ENCODE peak calls at places on chromosomes 4 and X, in four cellular contexts. W is mammary epithelial cell, J is K562, P is IMR-90. X is an unnamed sample.

GRCh38 chrX:129961180-129962083 is 21.0 kb upstream of the BCORL1 start:
- DNase-seq in W (peak; percentile 44), J (peak; percentile 88), P (no peak), X (peak; percentile 90)

GRCh38 chr4:182143822-182144620 is 99.2 kb upstream of the TENM3 start:
- DNase-seq in P (peak; percentile 83), W (peak; percentile 88), J (no peak), X (peak; percentile 82)

GRCh38 chr4:96767815-96768480 is 928.1 kb downstream of the PDHA2 start:
- DNase-seq in W (no peak), J (no peak), P (no peak), X (no peak)

GRCh38 chrX:68186552-68187262 is 246.6 kb downstream of the OPHN1 start:
- DNase-seq in P (peak; percentile 47), W (peak; percentile 54), J (no peak), X (no peak)

GRCh38 chr4:140130677-140131076 is 23.3 kb downstream of the MAML3 start:
- DNase-seq in J (no peak), W (peak; percentile 93), P (peak; percentile 83), X (no peak)

GRCh38 chrX:126551306-126551705 is 1.3 kb downstream of the DCAF12L1 start:
- DNase-seq in P (no peak), W (no peak), J (no peak), X (peak; percentile 51)

GRCh38 chrX:19852014-19853005 is 35.1 kb downstream of the SH3KBP1 start:
- DNase-seq in P (peak; percentile 65), J (no peak), W (peak; percentile 36), X (no peak)

GRCh38 chrX:141642979-141643378 is 53.5 kb downstream of the SPANXA2 start:
- DNase-seq in W (no peak), J (no peak), P (peak; percentile 15), X (no peak)

GRCh38 chrX:118755633-118756032 is 28.2 kb downstream of the IL13RA1 start:
- DNase-seq in W (no peak), P (no peak), J (no peak), X (no peak)

GRCh38 chr4:153522800-153523089 is 56.6 kb downstream of the TMEM131L start:
- DNase-seq in J (no peak), W (no peak), P (no peak), X (no peak)

GRCh38 chr4:2071252-2071911 is 12.3 kb downstream of the NAT8L start:
- DNase-seq in J (no peak), P (no peak), W (no peak), X (peak; percentile 71)

GRCh38 chrX:150421816-150422215 is 58.7 kb downstream of the MAMLD1 start:
- DNase-seq in J (no peak), P (peak; percentile 29), W (no peak), X (no peak)

GRCh38 chr4:1793496-1793840 is 375 bp downstream of the FGFR3 start:
- DNase-seq in W (no peak), J (peak; percentile 70), P (no peak), X (no peak)

GRCh38 chr4:157818946-157819692 is 353.7 kb downstream of the GASK1B start:
- DNase-seq in J (no peak), W (no peak), P (no peak), X (peak; percentile 48)

GRCh38 chr4:154491731-154492249 is at the start of gene DCHS2:
- DNase-seq in P (no peak), W (peak; percentile 4), J (peak; percentile 76), X (peak; percentile 80)

GRCh38 chr4:35835893-35836292 is 408.4 kb downstream of the ARAP2 start:
- DNase-seq in P (no peak), W (no peak), J (no peak), X (no peak)

GRCh38 chrX:153398275-153398960 is 2.7 kb downstream of the PNMA6E start:
- DNase-seq in J (no peak), P (no peak), W (no peak), X (peak; percentile 50)

GRCh38 chr4:144710526-144710912 is 64.6 kb downstream of the HHIP start:
- DNase-seq in J (no peak), W (no peak), P (no peak), X (no peak)

GRCh38 chr4:17702666-17703065 is 78.8 kb downstream of the FAM184B start:
- DNase-seq in W (no peak), J (no peak), P (no peak), X (no peak)
- H3K9ac ChIP-seq in W (no peak overlapping the region), J (no peak overlapping the region), P (no peak overlapping the region), X (no peak overlapping the region)

GRCh38 chr4:177235026-177235425 is 74.6 kb upstream of the NEIL3 start:
- DNase-seq in J (no peak), W (peak; percentile 55), P (peak; percentile 82), X (no peak)
- H3K4me1 ChIP-seq in J (no peaks in the 10 kb centered on the region), W (no peaks in the 10 kb centered on the region), P (peaks cover 5% of the 10 kb centered on the region), X (no peaks in the 10 kb centered on the region)

GRCh38 chr4:29051381-29051965 is 1668.7 kb upstream of the PCDH7 start:
- DNase-seq in W (peak; percentile 22), P (peak; percentile 82), J (no peak), X (no peak)

GRCh38 chr4:29046716-29047115 is 1673.5 kb upstream of the PCDH7 start:
- DNase-seq in W (no peak), P (peak; percentile 93), J (no peak), X (no peak)

GRCh38 chr4:29047341-29048041 is 1672.7 kb upstream of the PCDH7 start:
- DNase-seq in W (no peak), J (no peak), P (no peak), X (peak; percentile 58)

GRCh38 chr4:29052266-29052665 is 1667.9 kb upstream of the PCDH7 start:
- DNase-seq in J (no peak), P (no peak), W (no peak), X (no peak)
- H3K9ac ChIP-seq in J (no peak overlapping the region), P (no peak overlapping the region), W (no peak overlapping the region), X (no peak overlapping the region)

DNA sequence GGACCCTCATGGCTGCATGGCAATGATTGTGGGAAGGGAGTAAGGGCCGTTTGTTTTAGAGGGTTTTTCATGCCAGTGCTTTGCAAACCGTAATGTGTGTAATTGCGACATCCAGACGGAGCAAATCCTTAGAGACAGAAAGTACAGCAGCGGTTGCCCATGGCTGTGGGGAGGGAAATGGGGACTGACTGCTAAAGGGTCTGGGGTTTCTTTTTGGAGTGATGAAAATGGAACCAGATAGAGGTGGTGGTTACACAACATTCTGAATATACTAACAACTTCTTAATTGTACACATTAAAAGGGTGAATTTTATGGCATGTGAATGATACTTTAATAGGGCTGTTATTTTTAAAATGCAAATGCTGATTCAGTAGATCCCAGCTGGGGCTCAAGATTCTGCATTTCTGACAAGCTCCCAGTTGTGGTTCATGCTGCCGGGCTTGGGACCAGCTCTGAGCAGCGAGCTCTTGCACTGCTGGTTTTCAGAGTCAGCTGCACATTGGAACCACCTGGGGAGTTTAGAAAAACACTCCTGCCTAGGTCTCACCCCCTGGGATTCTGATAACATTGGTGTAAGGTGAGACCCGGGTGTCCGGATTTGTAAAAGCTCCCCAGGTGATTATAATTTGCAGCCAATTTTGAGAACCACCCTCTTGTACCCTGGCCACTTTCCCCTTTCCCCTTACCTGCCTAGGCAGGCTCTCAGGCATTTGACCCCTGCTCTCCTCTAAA is 47.7 kb downstream of the PRPS1 start:
- DNase-seq in P (peak; percentile 35), W (peak; percentile 30), J (no peak), X (no peak)
- H3K4me1 ChIP-seq in P (peaks cover 1% of the 10 kb centered on the region), W (peaks cover 43% of the 10 kb centered on the region), J (peaks cover 39% of the 10 kb centered on the region), X (peaks cover 22% of the 10 kb centered on the region)

DNA sequence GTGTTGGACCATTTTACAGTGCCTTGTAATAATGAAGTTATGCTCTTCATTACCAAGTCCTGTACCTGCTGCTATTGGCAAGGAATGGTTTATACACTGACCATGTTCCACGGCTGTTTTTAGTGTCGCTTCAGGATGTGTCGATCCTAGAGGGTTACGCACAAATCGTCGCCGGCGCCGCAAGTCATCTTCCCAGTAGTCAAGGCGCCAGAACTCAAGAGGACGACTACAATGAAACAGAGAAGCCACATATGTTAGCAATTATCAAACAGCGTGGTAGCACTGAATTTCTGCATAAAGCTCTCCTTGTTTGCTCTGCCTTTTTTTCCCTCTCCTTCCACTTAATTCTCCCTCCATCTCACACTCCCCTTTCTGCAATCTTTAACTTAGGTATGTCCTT is 17.0 kb downstream of the MAB21L2 start:
- DNase-seq in P (no peak), W (no peak), J (no peak), X (no peak)
- H3K9ac ChIP-seq in P (no peak overlapping the region), W (no peak overlapping the region), J (no peak overlapping the region), X (no peak overlapping the region)

X was measured in kidney.